ENCODE peak calls at places on chromosomes 2 and 18, in six cellular contexts. N is lower lobe of right lung, X is adrenal gland, R is lung, M is K562, Y is body of pancreas. Q is an unnamed sample.

GRCh38 chr2:59806486-59806885 is 747.0 kb downstream of the BCL11A start:
- DNase-seq in N (no peak), X (no peak), R (no peak), M (no peak), Y (no peak), Q (no peak)

GRCh38 chr18:57113783-57114465 is 33.0 kb upstream of the BOD1L2 start:
- DNase-seq in N (no peak), X (no peak), R (no peak), M (no peak), Y (no peak), Q (no peak)

GRCh38 chr2:216838146-216838545 is 21.7 kb downstream of the TNP1 start:
- DNase-seq in N (no peak), X (peak; percentile 54), R (no peak), M (no peak), Y (no peak), Q (no peak)

GRCh38 chr18:51196116-51196810 is 1.2 kb downstream of the MEX3C start:
- DNase-seq in N (peak; percentile 72), X (peak; percentile 76), R (peak; percentile 40), M (peak; percentile 8), Y (peak; percentile 49), Q (no peak)

GRCh38 chr18:80009661-80010550 is 21.5 kb upstream of the TXNL4A start:
- DNase-seq in N (no peak), X (peak; percentile 98), R (peak; percentile 56), M (no peak), Y (peak; percentile 36), Q (no peak)

GRCh38 chr2:10524341-10524740 is 76.2 kb upstream of the ODC1 start:
- DNase-seq in N (no peak), X (no peak), R (no peak), M (no peak), Y (no peak), Q (peak; percentile 22)

GRCh38 chr2:163768881-163769681 is 33.3 kb upstream of the FIGN start:
- DNase-seq in N (no peak), X (no peak), R (no peak), M (no peak), Y (no peak), Q (no peak)

GRCh38 chr2:28647682-28648081 is 103.9 kb upstream of the PPP1CB start:
- DNase-seq in N (no peak), X (no peak), R (no peak), M (no peak), Y (no peak), Q (no peak)

GRCh38 chr2:10220516-10221391 is 82.0 kb upstream of the HPCAL1 start:
- DNase-seq in N (peak; percentile 33), X (no peak), R (no peak), M (peak; percentile 45), Y (no peak), Q (no peak)

GRCh38 chr2:133511679-133512078 is 56.6 kb downstream of the NCKAP5 start:
- DNase-seq in N (no peak), X (no peak), R (no peak), M (no peak), Y (no peak), Q (no peak)

GRCh38 chr2:38077431-38077769 is 1.4 kb upstream of the CYP1B1 start:
- DNase-seq in N (no peak), X (no peak), R (no peak), M (no peak), Y (no peak), Q (no peak)

GRCh38 chr2:38076710-38077430 is 919 bp upstream of the CYP1B1 start:
- DNase-seq in N (peak; percentile 90), X (peak; percentile 82), R (peak; percentile 81), M (peak; percentile 20), Y (peak; percentile 62), Q (peak; percentile 79)

GRCh38 chr2:38074775-38075435 is 1.0 kb downstream of the CYP1B1 start:
- DNase-seq in N (peak; percentile 63), X (no peak), R (no peak), M (no peak), Y (no peak), Q (no peak)

GRCh38 chr2:38075436-38076249 is at the start of gene CYP1B1:
- DNase-seq in N (peak; percentile 71), X (no peak), R (no peak), M (no peak), Y (peak; percentile 15), Q (no peak)

GRCh38 chr2:38076250-38076709 is 329 bp upstream of the CYP1B1 start:
- DNase-seq in N (peak; percentile 88), X (peak; percentile 87), R (peak; percentile 83), M (no peak), Y (peak; percentile 63), Q (peak; percentile 73)
- TF ChIP-seq CTCF in N (no peak), X (peak; percentile 54), R (no peak), M (no peak), Y (peak; percentile 40), Q (no peak)

GRCh38 chr2:241567776-241568175 is 9.2 kb downstream of the BOK start:
- DNase-seq in N (peak; percentile 35), X (no peak), R (no peak), M (no peak), Y (no peak), Q (no peak)

GRCh38 chr2:241569831-241570281 is 11.3 kb downstream of the BOK start:
- DNase-seq in N (peak; percentile 40), X (no peak), R (no peak), M (no peak), Y (no peak), Q (no peak)

GRCh38 chr2:241570961-241571581 is 12.5 kb downstream of the BOK start:
- DNase-seq in N (peak; percentile 51), X (no peak), R (no peak), M (no peak), Y (no peak), Q (no peak)

GRCh38 chr2:241566468-241566867 is 7.9 kb downstream of the BOK start:
- DNase-seq in N (peak; percentile 3), X (no peak), R (no peak), M (no peak), Y (no peak), Q (no peak)

GRCh38 chr2:241568738-241569137 is 10.2 kb downstream of the BOK start:
- DNase-seq in N (no peak), X (no peak), R (no peak), M (no peak), Y (no peak), Q (no peak)
- H3K4me1 ChIP-seq in N (no peaks in the 10 kb centered on the region), X (no peaks in the 10 kb centered on the region), R (no peaks in the 10 kb centered on the region), M (no peaks in the 10 kb centered on the region), Y (no peaks in the 10 kb centered on the region), Q (no peaks in the 10 kb centered on the region)

GRCh38 chr2:207227062-207227748 is 61.5 kb upstream of the KLF7 start:
- DNase-seq in N (peak; percentile 47), X (no peak), R (no peak), M (no peak), Y (no peak), Q (no peak)
- H3K4me3 ChIP-seq in N (peak overlapping the region; percentile 27), X (no peak overlapping the region), R (no peak overlapping the region), M (no peak overlapping the region), Y (no peak overlapping the region), Q (no peak overlapping the region)

DNA sequence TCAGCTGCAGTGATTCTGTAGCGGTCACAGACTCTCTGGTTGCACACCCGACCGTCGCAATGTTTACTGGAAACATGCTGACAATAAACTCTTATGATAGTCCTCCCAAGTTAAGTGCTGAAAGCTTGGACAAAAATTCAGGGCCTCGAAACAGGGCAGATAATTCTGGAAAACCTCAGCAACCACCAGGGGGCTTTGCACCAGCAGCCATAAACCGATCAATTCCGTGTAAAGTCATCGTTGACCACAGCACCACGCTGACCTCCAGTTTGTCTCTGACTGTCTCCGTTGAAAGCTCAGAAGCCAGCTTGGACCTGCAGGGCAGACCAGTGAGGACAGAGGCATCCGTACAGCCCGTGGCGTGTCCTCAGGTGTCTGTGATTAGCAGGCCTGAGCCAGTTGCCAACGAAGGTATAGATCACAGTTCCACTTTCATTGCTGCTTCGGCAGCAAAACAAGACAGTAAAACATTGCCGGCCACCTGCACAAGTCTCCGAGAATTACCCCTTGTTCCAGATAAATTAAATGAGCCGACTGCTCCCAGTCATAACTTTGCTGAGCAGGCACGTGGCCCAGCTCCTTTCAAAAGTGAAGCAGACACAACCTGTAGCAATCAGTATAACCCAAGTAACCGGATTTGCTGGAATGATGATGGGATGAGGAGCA is 166.1 kb downstream of the ASXL3 start:
- DNase-seq in N (no peak), X (no peak), R (no peak), M (no peak), Y (no peak), Q (no peak)
- TF ChIP-seq CTCF in N (no peak), X (no peak), R (no peak), M (no peak), Y (no peak), Q (peak; percentile 11)

DNA sequence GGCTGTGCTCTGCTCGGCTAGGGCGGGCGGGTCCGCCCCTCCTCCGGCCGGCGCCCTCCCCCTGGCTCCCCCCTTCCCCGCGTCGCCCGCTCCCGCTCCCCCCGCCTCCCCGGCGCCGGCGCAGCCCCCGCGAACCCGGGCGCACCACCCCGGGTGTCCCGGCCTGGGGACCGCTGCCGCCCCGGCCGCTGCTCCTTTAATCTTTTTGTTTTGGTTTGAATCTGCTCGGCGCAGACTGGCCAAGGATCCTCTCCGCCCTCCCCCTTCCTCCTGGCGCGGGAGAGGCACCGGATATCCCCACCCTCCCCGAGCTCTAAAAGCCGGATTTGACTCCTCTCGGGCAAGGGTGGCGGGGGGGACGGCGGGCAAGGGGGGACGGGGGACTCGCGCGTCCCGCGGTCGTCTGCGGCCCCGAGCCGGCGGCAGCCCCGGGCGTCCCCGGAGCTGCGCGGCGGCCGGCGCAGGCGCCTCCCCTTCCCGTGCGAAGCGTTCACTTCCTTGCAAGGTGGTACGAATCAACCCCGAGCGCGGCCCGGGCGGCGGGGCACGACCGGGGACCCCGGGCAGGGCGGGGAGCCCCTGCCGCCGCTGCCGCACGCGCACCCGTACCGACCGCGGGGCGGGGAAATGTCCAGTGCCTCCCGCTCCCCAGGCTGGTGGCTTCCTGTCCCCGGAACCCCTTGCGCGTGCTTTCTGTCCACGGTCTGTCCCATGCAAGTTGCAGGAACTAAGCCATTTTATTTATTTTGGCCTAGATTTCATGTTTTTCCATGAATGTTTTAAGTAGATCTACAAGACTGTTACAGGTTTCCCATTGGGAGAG is at the start of gene PTGR3:
- DNase-seq in N (peak; percentile 89), X (peak; percentile 94), R (peak; percentile 89), M (peak; percentile 81), Y (peak; percentile 83), Q (peak; percentile 69)
- H3K4me1 ChIP-seq in N (peaks cover 58% of the 10 kb centered on the region), X (peaks cover 28% of the 10 kb centered on the region), R (peaks cover 8% of the 10 kb centered on the region), M (peaks cover 13% of the 10 kb centered on the region), Y (peaks cover 53% of the 10 kb centered on the region), Q (no peaks in the 10 kb centered on the region)

GRCh38 chr18:8627107-8627472 is 17.9 kb downstream of the RAB12 start:
- DNase-seq in N (no peak), X (no peak), R (no peak), M (no peak), Y (no peak), Q (no peak)

GRCh38 chr18:8627540-8627939 is 18.3 kb downstream of the RAB12 start:
- DNase-seq in N (no peak), X (no peak), R (no peak), M (no peak), Y (no peak), Q (no peak)

GRCh38 chr18:8630546-8630945 is 21.3 kb downstream of the RAB12 start:
- DNase-seq in N (no peak), X (no peak), R (no peak), M (no peak), Y (no peak), Q (no peak)

GRCh38 chr18:8631265-8631664 is 22.0 kb downstream of the RAB12 start:
- DNase-seq in N (no peak), X (no peak), R (no peak), M (no peak), Y (no peak), Q (no peak)

GRCh38 chr18:8629602-8630001 is 20.4 kb downstream of the RAB12 start:
- DNase-seq in N (no peak), X (no peak), R (no peak), M (no peak), Y (no peak), Q (no peak)
- H3K4me3 ChIP-seq in N (no peak overlapping the region), X (no peak overlapping the region), R (no peak overlapping the region), M (no peak overlapping the region), Y (no peak overlapping the region), Q (no peak overlapping the region)